ENCODE peak calls at places on chromosomes 11 and 22, in seven cellular contexts. H, V, Q, X, E, J and O are unnamed samples.

GRCh38 chr11:44658451-44658850 is 68.3 kb upstream of the TSPAN18 start:
- DNase-seq in Q (peak; percentile 36), X (no peak), E (peak; percentile 55), V (peak; percentile 35), J (no peak), H (no peak), O (no peak)

GRCh38 chr22:49188091-49188490 is 639.6 kb downstream of the BRD1 start:
- DNase-seq in H (no peak), X (no peak), Q (no peak), J (no peak), E (no peak), V (no peak), O (no peak)

GRCh38 chr11:102414559-102414958 is 38.0 kb downstream of the TMEM123 start:
- DNase-seq in E (no peak), X (no peak), Q (no peak), H (no peak), V (no peak), J (no peak), O (no peak)

GRCh38 chr11:96276836-96277235 is 66.2 kb downstream of the MAML2 start:
- DNase-seq in V (no peak), E (no peak), X (no peak), J (no peak), Q (no peak), H (no peak), O (no peak)

GRCh38 chr11:36566407-36567053 is 1.3 kb upstream of the RAG1 start:
- DNase-seq in J (no peak), X (no peak), E (no peak), H (no peak), V (no peak), Q (no peak), O (no peak)

GRCh38 chr11:3853935-3854659 is 1.4 kb upstream of the STIM1 start:
- DNase-seq in J (no peak), V (no peak), Q (no peak), X (peak; percentile 87), H (peak; percentile 54), E (no peak), O (no peak)

GRCh38 chr11:125129316-125129990 is 18.0 kb upstream of the TMEM218 start:
- DNase-seq in H (no peak), E (no peak), V (peak; percentile 63), J (no peak), X (no peak), Q (no peak), O (no peak)

GRCh38 chr11:11451501-11452005 is 98.5 kb upstream of the CSNK2A3 start:
- DNase-seq in Q (no peak), E (no peak), X (no peak), J (no peak), H (peak; percentile 30), V (no peak), O (no peak)

GRCh38 chr22:23538502-23538860 is 41.6 kb downstream of the IGLL1 start:
- DNase-seq in X (no peak), J (no peak), V (no peak), H (no peak), Q (no peak), E (peak; percentile 18), O (no peak)

GRCh38 chr11:100825610-100826009 is 138.5 kb downstream of the ARHGAP42 start:
- DNase-seq in E (no peak), X (no peak), V (no peak), J (no peak), Q (no peak), H (no peak), O (no peak)

GRCh38 chr11:95968585-95968984 is 44.7 kb upstream of the MTMR2 start:
- DNase-seq in H (no peak), E (peak; percentile 13), Q (peak; percentile 43), J (no peak), V (no peak), X (no peak), O (no peak)

GRCh38 chr11:73680687-73681086 is 34.3 kb downstream of the PLEKHB1 start:
- DNase-seq in V (no peak), X (no peak), E (no peak), J (no peak), H (no peak), Q (no peak), O (no peak)

GRCh38 chr11:117427356-117427874 is 99.8 kb downstream of the CEP164 start:
- DNase-seq in J (no peak), Q (no peak), X (no peak), H (no peak), V (no peak), E (no peak), O (no peak)

GRCh38 chr11:75627879-75628668 is 40.8 kb downstream of the MAP6 start:
- DNase-seq in J (no peak), Q (peak; percentile 49), X (no peak), H (no peak), V (no peak), E (no peak), O (no peak)

GRCh38 chr22:22533863-22534262 is 13.8 kb upstream of the ZNF280A start:
- DNase-seq in V (no peak), J (no peak), E (no peak), X (no peak), Q (no peak), H (no peak), O (no peak)

GRCh38 chr11:46987183-46987582 is 50.6 kb downstream of the CSTPP1 start:
- DNase-seq in H (no peak), Q (no peak), X (no peak), E (no peak), V (peak; percentile 20), J (no peak), O (no peak)

GRCh38 chr22:38201371-38201717 is 450 bp upstream of the MAFF start:
- DNase-seq in Q (no peak), V (peak; percentile 27), J (no peak), X (no peak), E (no peak), H (no peak), O (no peak)

GRCh38 chr22:38193580-38193979 is 8.2 kb upstream of the MAFF start:
- DNase-seq in X (no peak), J (no peak), Q (no peak), E (no peak), V (no peak), H (peak; percentile 48), O (no peak)

GRCh38 chr22:38192475-38192863 is 9.3 kb upstream of the MAFF start:
- DNase-seq in E (no peak), H (no peak), V (no peak), Q (no peak), X (no peak), J (no peak), O (no peak)

GRCh38 chr22:38199826-38200559 is 1.8 kb upstream of the MAFF start:
- DNase-seq in V (no peak), E (no peak), J (no peak), H (no peak), X (no peak), Q (no peak), O (no peak)

DNA sequence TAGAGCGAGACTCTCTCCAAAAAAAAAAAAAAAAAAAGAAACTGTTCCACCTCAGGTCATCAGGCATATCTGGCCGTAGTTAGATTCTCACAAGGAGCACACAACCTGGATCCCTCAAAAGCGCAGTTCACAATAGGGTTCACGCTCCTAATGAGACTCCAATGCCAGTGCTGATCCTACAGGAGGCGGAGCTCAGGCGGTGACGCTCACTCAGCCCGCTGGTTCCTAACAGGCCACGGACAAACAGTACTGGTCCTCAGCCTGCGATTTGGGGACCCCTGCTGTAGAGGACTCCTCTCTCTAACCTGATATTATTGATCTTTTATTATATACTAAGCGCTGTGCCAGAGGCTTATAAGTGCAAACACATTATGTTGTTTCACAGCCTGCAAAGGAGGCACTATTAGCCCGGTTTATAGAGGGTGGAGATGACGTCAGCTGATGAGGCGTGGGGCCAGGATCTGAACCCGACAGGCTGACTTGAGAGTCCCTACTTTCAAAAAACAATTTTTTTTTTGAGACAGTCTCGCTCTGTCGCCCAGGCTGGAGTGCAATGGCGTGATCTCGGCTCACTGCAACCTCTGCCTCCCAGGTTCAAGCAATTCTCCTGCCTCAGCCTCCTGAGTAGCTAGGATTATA is 4.9 kb upstream of the MAFF start:
- DNase-seq in H (no peak), X (no peak), V (no peak), J (no peak), E (no peak), Q (no peak), O (no peak)
- TF ChIP-seq CTCF in H (no peak), X (no peak), V (no peak), J (no peak), E (no peak), Q (no peak), O (no peak)

GRCh38 chr11:134098566-134099184 is 29.8 kb downstream of the JAM3 start:
- DNase-seq in J (no peak), Q (no peak), X (no peak), V (no peak), E (no peak), H (peak; percentile 7), O (no peak)
- TF ChIP-seq CTCF in J (no peak), Q (peak; percentile 13), X (no peak), V (peak; percentile 34), E (no peak), H (peak; percentile 11), O (peak; percentile 53)

GRCh38 chr11:9120659-9121350 is 29.4 kb upstream of the SCUBE2 start:
- DNase-seq in E (no peak), Q (no peak), X (no peak), V (peak; percentile 77), J (peak; percentile 36), H (no peak), O (no peak)
- TF ChIP-seq CTCF in E (no peak), Q (peak; percentile 21), X (no peak), V (peak; percentile 77), J (peak; percentile 84), H (no peak), O (peak; percentile 50)

GRCh38 chr22:45867906-45868555 is 108.9 kb downstream of the WNT7B start:
- DNase-seq in E (no peak), V (no peak), Q (no peak), X (no peak), H (no peak), J (no peak), O (no peak)

GRCh38 chr22:45866398-45867117 is 110.4 kb downstream of the WNT7B start:
- DNase-seq in E (no peak), Q (no peak), X (no peak), H (no peak), V (peak; percentile 59), J (no peak), O (no peak)

GRCh38 chr22:45865561-45866397 is 111.2 kb downstream of the WNT7B start:
- DNase-seq in E (no peak), X (no peak), H (no peak), J (no peak), V (no peak), Q (no peak), O (no peak)

GRCh38 chr22:45868586-45869443 is 108.1 kb downstream of the WNT7B start:
- DNase-seq in J (no peak), V (no peak), H (no peak), X (no peak), E (no peak), Q (no peak), O (no peak)

DNA sequence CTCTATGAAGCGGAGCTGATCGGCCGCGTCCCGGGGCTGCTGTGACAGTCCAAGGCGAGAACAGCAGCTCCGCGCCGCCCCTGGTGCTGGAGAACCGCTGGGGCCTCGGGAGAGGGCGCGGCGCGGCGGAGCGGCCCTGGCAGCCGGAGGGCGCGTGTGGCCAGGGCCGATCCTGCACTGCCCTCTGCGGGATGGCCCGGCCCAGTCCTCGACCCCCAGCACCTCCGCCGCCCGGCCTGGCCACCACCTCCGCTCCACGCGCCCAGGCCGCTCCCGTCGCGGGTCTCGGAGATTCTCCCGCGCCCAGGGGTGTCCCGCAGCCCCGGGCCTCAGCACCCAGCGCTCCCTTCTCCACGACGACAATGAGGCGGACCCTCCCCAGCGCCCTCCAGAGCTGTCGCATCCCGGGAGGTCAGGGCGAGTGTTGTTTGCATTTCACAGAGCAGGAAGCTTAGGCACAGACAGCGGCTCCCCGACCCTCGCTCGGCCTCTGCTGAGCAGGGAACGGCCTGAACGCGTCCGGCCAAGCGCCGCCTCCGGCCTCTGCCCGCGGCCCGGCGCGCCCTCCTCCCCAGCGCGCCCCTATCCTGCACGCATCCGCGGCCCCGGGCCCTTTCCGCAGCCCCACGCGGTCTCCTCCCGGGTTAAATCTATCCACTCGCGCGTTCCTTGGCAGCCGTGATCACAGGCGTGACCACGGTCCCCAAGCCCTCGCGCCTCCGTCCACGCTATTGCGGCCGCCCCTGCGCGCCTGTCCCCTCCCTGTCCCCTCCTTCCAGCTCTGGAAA is 109.7 kb downstream of the WNT7B start:
- DNase-seq in E (no peak), J (no peak), V (peak; percentile 83), H (no peak), X (no peak), Q (peak; percentile 41), O (no peak)
- TF ChIP-seq CTCF in E (peak; percentile 20), J (peak; percentile 64), V (peak; percentile 46), H (no peak), X (no peak), Q (no peak), O (peak; percentile 49)